ENCODE peak calls at places on chromosomes 1 and 21, in four cellular contexts. H, J, O and I are unnamed samples.

GRCh38 chr21:24514081-24514733 is 1093.1 kb downstream of the MRPL39 start:
- DNase-seq in H (no peak), J (no peak), O (no peak), I (no peak)

GRCh38 chr1:22794691-22795090 is 84.1 kb downstream of the EPHB2 start:
- DNase-seq in H (no peak), J (no peak), O (no peak), I (no peak)

GRCh38 chr1:37055631-37056030 is 21.3 kb upstream of the GRIK3 start:
- DNase-seq in H (no peak), J (no peak), O (no peak), I (no peak)

GRCh38 chr1:176222196-176222595 is 15.1 kb upstream of the COP1 start:
- DNase-seq in H (no peak), J (no peak), O (no peak), I (no peak)

GRCh38 chr1:67752306-67752705 is 67.3 kb downstream of the GADD45A start:
- DNase-seq in H (no peak), J (peak), O (no peak), I (no peak)

GRCh38 chr21:33261635-33262034 is 4.5 kb upstream of the IL10RB start:
- DNase-seq in H (no peak), J (no peak), O (no peak), I (peak)

GRCh38 chr1:232574867-232575523 is 54.9 kb downstream of the SIPA1L2 start:
- DNase-seq in H (no peak), J (peak), O (no peak), I (no peak)

GRCh38 chr1:227891955-227892871 is 55.5 kb downstream of the WNT9A start:
- DNase-seq in H (no peak), J (no peak), O (peak), I (no peak)

GRCh38 chr1:24911651-24912144 is 18.4 kb downstream of the RUNX3 start:
- DNase-seq in H (no peak), J (no peak), O (no peak), I (no peak)

GRCh38 chr1:45326627-45327591 is at the start of gene HPDL:
- DNase-seq in H (peak), J (no peak), O (peak), I (no peak)

GRCh38 chr1:203153989-203154821 is 21.4 kb downstream of the MYBPH start:
- DNase-seq in H (no peak), J (peak), O (no peak), I (no peak)

DNA sequence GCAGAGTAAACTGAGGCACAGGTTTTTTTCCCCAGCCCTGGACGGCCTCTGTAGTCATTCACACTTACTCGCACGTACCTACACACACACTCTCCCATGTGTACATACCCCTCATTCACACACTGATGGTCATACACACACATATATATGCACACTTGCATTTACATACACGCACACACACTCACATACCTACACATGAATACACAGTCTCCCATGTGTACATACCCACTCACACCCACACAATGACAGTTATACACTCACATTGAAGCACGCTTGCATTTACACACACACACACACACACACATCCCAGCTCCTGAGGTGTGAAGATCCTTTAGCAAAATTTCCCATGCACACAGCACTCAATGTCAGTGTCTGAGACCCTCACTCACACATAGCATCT is 766 bp upstream of the FAM131C start:
- DNase-seq in H (no peak), J (no peak), O (no peak), I (no peak)
- H3K4me3 ChIP-seq in H (no peak), J (no peak), O (no peak), I (no peak)

GRCh38 chr21:10521091-10521598 is at the start of gene TPTE:
- DNase-seq in H (no peak), J (no peak), O (no peak), I (no peak)
- TF ChIP-seq CTCF in H (no peak), J (no peak), O (no peak), I (no peak)

DNA sequence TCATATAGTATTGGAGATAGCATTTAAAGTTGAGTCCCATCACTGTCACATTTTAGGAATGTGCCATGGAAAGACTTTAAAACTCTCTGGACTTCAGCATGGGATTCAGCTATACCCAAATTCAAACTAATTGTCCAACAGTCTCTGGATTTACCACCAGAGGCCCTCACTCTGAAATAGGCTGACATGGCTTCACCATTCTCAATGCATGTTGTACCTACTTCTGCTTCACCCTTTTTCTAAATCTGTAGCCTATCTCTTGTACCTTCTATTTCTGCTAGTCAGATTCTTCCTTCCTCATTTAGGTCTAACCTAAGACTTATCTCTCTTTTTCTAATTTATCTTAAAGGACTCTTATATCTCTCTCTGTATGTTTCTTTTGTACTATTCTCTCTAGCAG is 512.7 kb upstream of the ZRANB2 start:
- DNase-seq in H (no peak), J (no peak), O (no peak), I (no peak)
- H3K4me3 ChIP-seq in H (no peak), J (no peak), O (no peak), I (no peak)

DNA sequence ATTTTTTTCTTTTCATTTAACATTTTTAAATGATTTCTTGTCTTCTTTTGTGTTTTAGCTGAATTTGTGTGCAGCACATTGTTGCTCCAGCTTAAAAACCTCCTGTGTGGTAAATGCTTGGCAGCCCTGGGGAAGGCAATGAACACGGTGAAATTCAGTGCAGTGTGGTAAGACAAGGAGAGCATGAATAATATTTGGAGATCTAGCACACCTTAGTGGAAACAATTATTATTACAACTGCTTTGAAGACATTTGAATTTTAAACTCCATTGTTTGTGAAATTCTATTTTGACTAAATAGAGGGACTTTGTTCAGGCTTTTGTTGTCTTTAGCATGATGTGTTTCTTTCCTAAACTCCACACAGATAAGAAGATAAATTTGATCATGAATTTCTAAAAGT is 242.6 kb upstream of the CXADR start:
- DNase-seq in H (peak), J (peak), O (no peak), I (no peak)
- TF ChIP-seq CTCF in H (no peak), J (peak), O (no peak), I (no peak)

DNA sequence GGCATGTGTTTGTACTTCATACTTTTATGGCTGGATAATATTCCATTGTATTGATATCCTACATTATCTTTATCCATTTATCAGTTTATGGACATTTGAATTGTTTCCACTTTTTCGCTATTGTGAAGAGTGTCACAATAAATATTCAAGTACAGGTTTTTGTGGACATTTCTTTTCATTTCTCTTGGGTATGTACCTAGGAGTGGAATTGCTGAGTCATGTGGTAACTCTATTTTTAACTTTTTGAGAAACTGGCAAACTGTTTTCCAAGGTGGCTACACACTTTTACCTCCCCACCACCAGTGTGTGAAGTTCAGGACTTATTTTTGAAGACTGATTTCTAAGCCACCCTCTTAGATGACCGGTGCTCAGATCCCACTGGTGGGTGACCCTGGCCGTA is 39.0 kb upstream of the DSCAM start:
- DNase-seq in H (no peak), J (no peak), O (no peak), I (no peak)
- H3K4me3 ChIP-seq in H (no peak), J (no peak), O (no peak), I (no peak)

GRCh38 chr1:247228133-247228532 is 27.7 kb upstream of the VN1R5 start:
- DNase-seq in H (no peak), J (peak), O (no peak), I (no peak)
- TF ChIP-seq CTCF in H (no peak), J (no peak), O (no peak), I (no peak)

DNA sequence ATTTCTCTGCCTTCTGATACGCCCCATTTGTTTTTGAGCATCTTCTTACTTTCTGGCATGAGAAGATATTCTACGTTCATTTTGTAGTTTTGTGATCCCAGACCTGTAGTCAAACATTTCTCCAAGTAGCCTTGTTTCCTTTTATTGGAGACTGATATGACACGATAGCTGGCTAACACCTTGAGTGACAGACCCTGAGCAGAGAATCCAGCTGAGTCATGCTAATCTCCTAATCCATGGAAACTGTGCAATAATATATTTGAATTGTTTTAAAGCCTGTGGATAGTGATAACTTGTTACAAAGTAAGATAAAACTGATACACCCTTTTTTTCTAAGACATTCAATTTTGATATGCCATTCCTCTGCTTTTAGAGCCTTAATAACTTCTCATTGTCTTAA is 1.2 kb upstream of the IFI44L start:
- DNase-seq in H (no peak), J (no peak), O (no peak), I (no peak)
- H3K4me3 ChIP-seq in H (no peak), J (no peak), O (no peak), I (no peak)

GRCh38 chr1:54488065-54488750 is 59.8 kb upstream of the ACOT11 start:
- DNase-seq in H (peak), J (peak), O (peak), I (no peak)
- TF ChIP-seq CTCF in H (no peak), J (no peak), O (no peak), I (peak)

DNA sequence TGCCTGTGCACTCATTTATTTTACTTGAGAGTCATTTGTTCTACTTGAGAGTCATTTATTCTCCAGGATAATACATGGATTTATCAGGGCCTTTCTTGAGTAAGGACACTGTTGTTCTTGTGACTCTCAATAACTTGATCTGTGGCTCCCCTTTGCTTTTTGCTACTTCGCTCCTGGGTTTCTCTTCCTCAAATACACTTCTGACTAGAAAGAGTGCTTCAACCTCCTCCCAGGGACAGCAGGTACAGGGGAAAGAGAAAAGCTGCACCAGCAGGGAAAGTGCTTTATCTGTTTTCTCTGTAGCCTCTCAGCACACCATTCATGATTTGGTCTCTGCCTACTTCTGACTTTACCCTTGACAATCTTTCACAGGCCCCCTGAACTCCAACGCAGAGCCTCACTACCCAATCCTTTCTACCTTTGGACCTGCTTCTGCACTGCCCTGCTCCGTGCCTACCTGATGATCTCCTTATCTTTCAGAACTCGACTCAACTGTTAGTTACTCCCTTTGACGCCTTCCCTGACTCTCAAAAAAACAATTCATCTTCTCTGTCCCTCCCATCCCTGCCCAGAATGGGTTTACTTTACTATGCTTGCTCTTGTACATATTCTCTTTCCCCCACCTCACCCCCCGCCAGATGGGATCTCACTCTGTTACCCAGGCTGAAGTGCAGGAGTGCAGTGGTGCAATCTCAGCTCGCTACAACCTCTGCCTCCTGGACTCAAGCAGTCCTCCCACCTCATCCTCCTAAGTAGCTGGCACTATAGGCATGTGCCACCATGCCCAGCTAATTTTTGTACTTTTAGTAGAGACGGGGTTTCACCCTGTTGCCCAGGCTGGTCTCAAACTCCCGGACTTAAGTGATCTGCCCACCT is 15.6 kb upstream of the PIGM start:
- DNase-seq in H (no peak), J (no peak), O (no peak), I (no peak)
- H3K4me3 ChIP-seq in H (no peak), J (no peak), O (no peak), I (peak)

GRCh38 chr1:155964193-155964592 is 14.2 kb downstream of the ARHGEF2 start:
- DNase-seq in H (no peak), J (no peak), O (no peak), I (no peak)

GRCh38 chr1:155966750-155967149 is 11.6 kb downstream of the ARHGEF2 start:
- DNase-seq in H (no peak), J (no peak), O (no peak), I (no peak)

GRCh38 chr1:155967410-155968400 is 10.6 kb downstream of the ARHGEF2 start:
- DNase-seq in H (no peak), J (no peak), O (no peak), I (no peak)

GRCh38 chr1:155968670-155969069 is 9.7 kb downstream of the ARHGEF2 start:
- DNase-seq in H (no peak), J (no peak), O (no peak), I (no peak)

GRCh38 chr1:155966135-155966534 is 12.2 kb downstream of the ARHGEF2 start:
- DNase-seq in H (no peak), J (no peak), O (no peak), I (no peak)
- TF ChIP-seq CTCF in H (peak), J (no peak), O (no peak), I (no peak)